ENCODE peak calls at places on chromosomes 16 and 17, in ten cellular contexts. W is substantia nigra; I is HCEC 1CT; H is GM10248; B is NCI-H345; V is progenitor cell of endocrine pancreas; T is epithelial cell of esophagus; F is posterior cingulate gyrus; Q is CD8-positive, alpha-beta T cell; A is KBM-7. K is an unnamed sample.

GRCh38 chr17:81514485-81514734 is 1.8 kb upstream of the ACTG1 start:
- DNase-seq in V (no peak), A (no peak), F (no peak), T (no peak), W (no peak), H (no peak), Q (no peak), I (no peak), B (no peak), K (no peak)

GRCh38 chr17:53655591-53655990 is 167.1 kb upstream of the KIF2B start:
- DNase-seq in Q (no peak), B (no peak), T (peak), A (no peak), F (no peak), V (no peak), H (no peak), W (no peak), I (peak), K (no peak)

GRCh38 chr16:85306071-85306792 is 194.0 kb upstream of the CIBAR2 start:
- DNase-seq in W (peak), F (no peak), I (peak), Q (peak), V (no peak), B (no peak), A (peak), T (peak), H (peak), K (no peak)

GRCh38 chr17:73595068-73595865 is 49.0 kb downstream of the SDK2 start:
- DNase-seq in W (no peak), Q (peak), T (peak), H (peak), I (no peak), V (peak), F (peak), B (peak), A (peak), K (no peak)

GRCh38 chr16:84715854-84716253 is 16.1 kb downstream of the USP10 start:
- DNase-seq in I (no peak), V (no peak), W (no peak), B (no peak), A (no peak), T (no peak), F (no peak), Q (no peak), H (no peak), K (no peak)

GRCh38 chr17:63838586-63839184 is 3.8 kb downstream of the SMARCD2 start:
- DNase-seq in Q (no peak), F (peak), B (peak), T (peak), V (no peak), I (peak), W (peak), A (no peak), H (no peak), K (peak)

GRCh38 chr17:51032850-51033249 is 87.8 kb downstream of the SPAG9 start:
- DNase-seq in A (no peak), T (no peak), V (no peak), B (no peak), W (no peak), H (no peak), F (no peak), I (peak), Q (no peak), K (no peak)

GRCh38 chr17:29625037-29625750 is 2.5 kb upstream of the CORO6 start:
- DNase-seq in I (peak), T (peak), V (no peak), Q (no peak), B (no peak), H (no peak), W (no peak), A (no peak), F (peak), K (no peak)

GRCh38 chr16:27302126-27302525 is 11.6 kb upstream of the IL4R start:
- DNase-seq in F (no peak), T (no peak), B (no peak), Q (no peak), H (no peak), I (no peak), W (no peak), A (no peak), V (no peak), K (no peak)

GRCh38 chr16:55264949-55265348 is 59.1 kb upstream of the IRX6 start:
- DNase-seq in V (no peak), B (no peak), I (no peak), H (no peak), W (no peak), T (no peak), Q (no peak), A (no peak), F (no peak), K (no peak)

GRCh38 chr16:52123842-52124241 is 423.1 kb downstream of the TOX3 start:
- DNase-seq in Q (no peak), W (no peak), A (no peak), B (no peak), F (no peak), I (no peak), V (no peak), T (no peak), H (no peak), K (no peak)

GRCh38 chr17:65287040-65287439 is 149.9 kb downstream of the RGS9 start:
- DNase-seq in H (no peak), I (no peak), A (no peak), V (no peak), Q (no peak), B (no peak), T (no peak), F (no peak), W (no peak), K (no peak)

GRCh38 chr16:27067138-27067537 is 411 bp downstream of the C16orf82 start:
- DNase-seq in F (no peak), V (no peak), T (no peak), A (no peak), W (no peak), I (no peak), B (no peak), H (no peak), Q (no peak), K (no peak)